ENCODE peak calls at places on chromosomes 6 and 20, in eight cellular contexts. E, G, J, M, I, C, N and L are unnamed samples.

GRCh38 chr20:23873370-23874015 is 6.1 kb downstream of the CST5 start:
- DNase-seq in E (no peak), G (no peak), J (no peak), M (no peak), I (no peak), C (no peak), N (no peak), L (no peak)

GRCh38 chr6:37980222-37980595 is 160.7 kb downstream of the ZFAND3 start:
- DNase-seq in E (no peak), G (no peak), J (no peak), M (no peak), I (no peak), C (no peak), N (no peak), L (no peak)

GRCh38 chr20:60784321-60784720 is 467.7 kb upstream of the CDH4 start:
- DNase-seq in E (no peak), G (no peak), J (no peak), M (no peak), I (no peak), C (no peak), N (no peak), L (no peak)

GRCh38 chr6:6771224-6771915 is 182.8 kb downstream of the LY86 start:
- DNase-seq in E (no peak), G (no peak), J (no peak), M (no peak), I (peak; percentile 74), C (no peak), N (no peak), L (no peak)

GRCh38 chr6:1129141-1129540 is 182.8 kb upstream of the FOXQ1 start:
- DNase-seq in E (no peak), G (peak; percentile 48), J (no peak), M (peak; percentile 55), I (peak; percentile 40), C (no peak), N (no peak), L (no peak)

GRCh38 chr6:23784313-23784919 is 341.6 kb upstream of the NRSN1 start:
- DNase-seq in E (no peak), G (no peak), J (no peak), M (no peak), I (no peak), C (no peak), N (no peak), L (no peak)

GRCh38 chr6:157615411-157615763 is 207.7 kb upstream of the SNX9 start:
- DNase-seq in E (no peak), G (no peak), J (no peak), M (no peak), I (no peak), C (peak; percentile 47), N (no peak), L (no peak)

GRCh38 chr20:36744764-36745191 is 1.1 kb downstream of the NDRG3 start:
- DNase-seq in E (no peak), G (peak; percentile 73), J (no peak), M (peak; percentile 22), I (no peak), C (no peak), N (peak; percentile 67), L (no peak)

GRCh38 chr6:29617782-29618557 is 15.0 kb downstream of the GABBR1 start:
- DNase-seq in E (no peak), G (no peak), J (no peak), M (no peak), I (no peak), C (no peak), N (no peak), L (no peak)

GRCh38 chr6:149347067-149347466 is 29.6 kb downstream of the TAB2 start:
- DNase-seq in E (no peak), G (no peak), J (no peak), M (no peak), I (no peak), C (no peak), N (no peak), L (no peak)

GRCh38 chr20:61924211-61924857 is 141.3 kb downstream of the TAF4 start:
- DNase-seq in E (no peak), G (no peak), J (peak; percentile 50), M (no peak), I (no peak), C (no peak), N (no peak), L (no peak)

GRCh38 chr6:137005073-137005472 is 39.7 kb downstream of the IL20RA start:
- DNase-seq in E (no peak), G (no peak), J (no peak), M (no peak), I (no peak), C (no peak), N (no peak), L (no peak)

GRCh38 chr6:54431466-54431865 is 123.2 kb downstream of the TINAG start:
- DNase-seq in E (no peak), G (no peak), J (no peak), M (peak; percentile 43), I (no peak), C (no peak), N (no peak), L (no peak)

GRCh38 chr20:1377984-1378742 is 14.7 kb downstream of the FKBP1A start:
- DNase-seq in E (no peak), G (no peak), J (no peak), M (peak; percentile 67), I (no peak), C (no peak), N (no peak), L (no peak)
- TF ChIP-seq POLR2A in E (no peak), G (no peak), J (no peak), M (no peak), I (no peak), C (no peak), N (no peak), L (no peak)

DNA sequence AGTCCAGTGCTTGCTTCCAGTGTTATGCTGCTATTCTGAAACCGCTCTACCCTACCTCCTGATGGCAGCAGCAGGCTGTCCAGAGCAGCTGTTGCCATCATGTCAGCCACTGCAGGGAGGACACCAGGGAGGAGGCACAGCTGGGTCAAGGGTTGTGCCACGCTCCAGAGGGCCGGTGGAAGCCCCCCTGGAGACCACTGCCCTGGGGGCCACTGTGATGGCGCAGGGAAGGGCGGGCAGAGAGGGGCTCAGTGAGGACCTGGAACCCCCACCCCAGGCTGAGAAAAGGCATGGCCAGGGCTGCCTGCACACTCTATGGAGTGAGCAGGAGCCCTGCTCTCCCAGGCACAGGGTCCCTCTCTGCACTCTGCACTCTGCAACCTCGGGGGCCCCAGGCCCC is 271.3 kb upstream of the BTBD3 start:
- DNase-seq in E (no peak), G (no peak), J (no peak), M (no peak), I (no peak), C (no peak), N (no peak), L (no peak)
- TF ChIP-seq CTCF in E (no peak), G (no peak), J (no peak), M (no peak), I (no peak), C (no peak), N (no peak), L (no peak)

DNA sequence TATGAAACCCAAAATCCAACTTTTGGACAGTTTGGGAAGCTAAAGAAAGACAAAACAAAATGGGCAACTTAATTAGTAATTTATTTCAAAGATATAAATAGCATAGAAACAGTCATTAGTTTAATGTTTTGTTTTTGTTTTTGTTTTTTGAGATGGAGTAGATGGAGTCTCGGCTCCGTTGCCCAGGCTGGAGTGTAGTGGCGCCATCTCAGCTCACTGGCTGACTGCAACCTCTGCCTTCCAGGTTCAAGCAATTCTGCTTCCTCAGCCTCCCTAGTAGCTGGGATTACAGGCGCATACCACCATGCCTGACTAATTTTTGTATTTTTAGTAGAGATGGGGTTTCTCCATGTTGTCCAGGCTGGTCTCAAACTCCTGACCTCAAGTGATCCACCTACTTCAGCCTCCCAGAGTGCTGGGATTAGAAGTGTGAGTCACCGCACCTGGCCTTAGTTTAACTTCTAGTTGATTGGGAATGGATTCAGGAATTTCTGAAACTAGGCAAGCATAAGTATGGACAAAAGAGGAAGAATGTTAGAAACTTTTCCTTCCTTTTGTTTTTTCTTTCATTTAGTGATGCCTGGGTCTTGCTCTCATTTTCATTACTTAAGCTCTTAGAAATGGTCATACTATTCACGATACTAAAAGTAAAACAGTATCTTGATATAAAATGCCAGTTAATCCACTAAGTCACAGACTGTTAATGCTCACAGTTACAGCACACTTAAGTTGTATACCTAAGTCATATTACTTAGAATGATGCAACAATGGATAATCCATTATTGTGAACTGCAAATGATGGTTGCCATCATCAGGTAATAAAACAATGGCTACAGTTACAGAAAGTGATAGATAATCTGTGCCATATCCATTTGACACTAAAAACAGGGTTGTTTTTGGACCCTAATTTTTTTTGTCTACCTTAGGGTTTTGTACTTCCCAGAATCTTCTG is 8.2 kb downstream of the SENP6 start:
- DNase-seq in E (no peak), G (no peak), J (no peak), M (peak; percentile 77), I (no peak), C (no peak), N (peak; percentile 5), L (no peak)
- H3K4me1 ChIP-seq in E (peaks cover 93% of the 10 kb centered on the region), G (peaks cover 60% of the 10 kb centered on the region), J (peaks cover 65% of the 10 kb centered on the region), M (peaks cover 7% of the 10 kb centered on the region), I (no peaks in the 10 kb centered on the region), C (no peaks in the 10 kb centered on the region), N (peaks cover 48% of the 10 kb centered on the region), L (peaks cover 98% of the 10 kb centered on the region)

DNA sequence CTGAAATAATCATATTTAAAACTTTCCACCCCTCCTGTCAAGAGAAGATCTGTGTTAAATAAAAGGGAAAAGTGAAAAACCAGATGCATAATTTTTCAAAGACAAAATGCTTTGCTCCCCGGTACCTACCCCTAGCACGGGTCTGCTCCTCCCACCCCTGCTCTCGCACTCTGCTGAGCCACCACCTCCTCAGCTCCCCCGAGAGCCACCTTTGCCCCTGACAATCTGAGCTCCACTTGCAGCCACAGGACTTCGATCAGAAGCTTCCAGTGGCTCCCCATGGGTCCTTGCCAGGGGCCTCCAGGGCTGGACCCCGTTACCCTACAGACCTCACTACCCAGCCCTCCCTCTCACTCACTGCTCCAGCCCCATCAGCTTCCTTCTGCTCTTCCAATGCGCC is 171.7 kb downstream of the PREX1 start:
- DNase-seq in E (no peak), G (no peak), J (no peak), M (no peak), I (no peak), C (no peak), N (no peak), L (no peak)
- TF ChIP-seq POLR2A in E (no peak), G (no peak), J (no peak), M (no peak), I (no peak), C (no peak), N (no peak), L (no peak)

GRCh38 chr6:17812311-17812710 is 105.6 kb upstream of the NUP153 start:
- DNase-seq in E (no peak), G (no peak), J (no peak), M (no peak), I (no peak), C (no peak), N (no peak), L (no peak)

GRCh38 chr6:17813561-17813960 is 106.8 kb upstream of the NUP153 start:
- DNase-seq in E (no peak), G (no peak), J (no peak), M (no peak), I (no peak), C (no peak), N (no peak), L (no peak)

GRCh38 chr6:17820055-17820454 is 113.3 kb upstream of the NUP153 start:
- DNase-seq in E (no peak), G (no peak), J (no peak), M (peak; percentile 15), I (no peak), C (no peak), N (peak; percentile 9), L (no peak)

GRCh38 chr6:17817763-17818162 is 111.0 kb upstream of the NUP153 start:
- DNase-seq in E (no peak), G (no peak), J (no peak), M (no peak), I (no peak), C (no peak), N (no peak), L (no peak)

GRCh38 chr6:17816921-17817611 is 110.3 kb upstream of the NUP153 start:
- DNase-seq in E (no peak), G (no peak), J (no peak), M (peak; percentile 75), I (no peak), C (no peak), N (no peak), L (no peak)
- TF ChIP-seq CTCF in E (no peak), G (no peak), J (no peak), M (peak; percentile 48), I (no peak), C (no peak), N (no peak), L (no peak)